ENCODE peak calls at places on chromosomes 13 and 19, in six cellular contexts. One of them, this sample, is unnamed.

GRCh38 chr13:92838786-92839185 is 387.8 kb upstream of the GPC6 start:
- DNase-seq in IMR-90: peak; percentile 94
- DNase-seq in mesenchymal stem cell: peak; percentile 85
- DNase-seq in H1: no peak
- DNase-seq in mesendoderm: no peak
- DNase-seq in neuronal stem cell: no peak
- DNase-seq in this sample: no peak

GRCh38 chr19:1837625-1838105 is 10.6 kb downstream of the REXO1 start:
- DNase-seq in IMR-90: no peak
- DNase-seq in mesenchymal stem cell: no peak
- DNase-seq in H1: no peak
- DNase-seq in mesendoderm: peak; percentile 58
- DNase-seq in neuronal stem cell: no peak
- DNase-seq in this sample: peak; percentile 83

GRCh38 chr19:54478677-54479266 is 5.7 kb upstream of the CDC42EP5 start:
- DNase-seq in IMR-90: peak; percentile 49
- DNase-seq in mesenchymal stem cell: peak; percentile 73
- DNase-seq in H1: no peak
- DNase-seq in mesendoderm: peak; percentile 85
- DNase-seq in neuronal stem cell: peak; percentile 83
- DNase-seq in this sample: no peak

GRCh38 chr13:30071890-30072817 is 221.7 kb upstream of the UBL3 start:
- DNase-seq in IMR-90: no peak
- DNase-seq in mesenchymal stem cell: no peak
- DNase-seq in H1: no peak
- DNase-seq in mesendoderm: peak; percentile 37
- DNase-seq in neuronal stem cell: no peak
- DNase-seq in this sample: peak; percentile 95

GRCh38 chr13:112895521-112896465 is 73.2 kb upstream of the MCF2L start:
- DNase-seq in IMR-90: no peak
- DNase-seq in mesenchymal stem cell: no peak
- DNase-seq in H1: no peak
- DNase-seq in mesendoderm: no peak
- DNase-seq in neuronal stem cell: no peak
- DNase-seq in this sample: no peak

GRCh38 chr13:113002206-113002821 is 33.3 kb downstream of the MCF2L start:
- DNase-seq in IMR-90: no peak
- DNase-seq in mesenchymal stem cell: no peak
- DNase-seq in H1: peak; percentile 21
- DNase-seq in mesendoderm: peak; percentile 71
- DNase-seq in neuronal stem cell: peak; percentile 54
- DNase-seq in this sample: no peak

GRCh38 chr13:20035130-20035529 is 76.6 kb downstream of the ZMYM2 start:
- DNase-seq in IMR-90: no peak
- DNase-seq in mesenchymal stem cell: no peak
- DNase-seq in H1: no peak
- DNase-seq in mesendoderm: no peak
- DNase-seq in neuronal stem cell: no peak
- DNase-seq in this sample: no peak

GRCh38 chr19:15161028-15161984 is 39.5 kb downstream of the NOTCH3 start:
- DNase-seq in IMR-90: peak; percentile 18
- DNase-seq in mesenchymal stem cell: peak; percentile 23
- DNase-seq in H1: no peak
- DNase-seq in mesendoderm: peak; percentile 29
- DNase-seq in neuronal stem cell: no peak
- DNase-seq in this sample: peak; percentile 71

GRCh38 chr19:11221082-11221598 is 18.3 kb upstream of the ANGPTL8 start:
- DNase-seq in IMR-90: no peak
- DNase-seq in mesenchymal stem cell: no peak
- DNase-seq in H1: no peak
- DNase-seq in mesendoderm: no peak
- DNase-seq in neuronal stem cell: no peak
- DNase-seq in this sample: no peak

GRCh38 chr13:29577135-29578051 is 18.1 kb downstream of the SLC7A1 start:
- DNase-seq in IMR-90: peak; percentile 38
- DNase-seq in mesenchymal stem cell: no peak
- DNase-seq in H1: no peak
- DNase-seq in mesendoderm: no peak
- DNase-seq in neuronal stem cell: no peak
- DNase-seq in this sample: no peak

GRCh38 chr13:76848596-76848995 is 37.6 kb downstream of the KCTD12 start:
- DNase-seq in IMR-90: peak; percentile 10
- DNase-seq in mesenchymal stem cell: peak; percentile 14
- DNase-seq in H1: no peak
- DNase-seq in mesendoderm: no peak
- DNase-seq in neuronal stem cell: no peak
- DNase-seq in this sample: peak; percentile 45

GRCh38 chr19:2333027-2333806 is 4.7 kb downstream of the SPPL2B start:
- DNase-seq in IMR-90: no peak
- DNase-seq in mesenchymal stem cell: no peak
- DNase-seq in H1: no peak
- DNase-seq in mesendoderm: no peak
- DNase-seq in neuronal stem cell: no peak
- DNase-seq in this sample: peak; percentile 55

GRCh38 chr19:42488783-42489521 is 39.3 kb downstream of the CEACAM1 start:
- DNase-seq in IMR-90: no peak
- DNase-seq in mesenchymal stem cell: no peak
- DNase-seq in H1: no peak
- DNase-seq in mesendoderm: no peak
- DNase-seq in neuronal stem cell: no peak
- DNase-seq in this sample: peak; percentile 84

GRCh38 chr13:71320452-71320851 is 546.6 kb downstream of the DACH1 start:
- DNase-seq in IMR-90: peak; percentile 41
- DNase-seq in mesenchymal stem cell: peak; percentile 14
- DNase-seq in H1: no peak
- DNase-seq in mesendoderm: peak; percentile 46
- DNase-seq in neuronal stem cell: no peak
- DNase-seq in this sample: peak; percentile 16

GRCh38 chr19:13083627-13084026 is 19.0 kb downstream of the LYL1 start:
- DNase-seq in IMR-90: no peak
- DNase-seq in mesenchymal stem cell: no peak
- DNase-seq in H1: no peak
- DNase-seq in mesendoderm: no peak
- DNase-seq in neuronal stem cell: no peak
- DNase-seq in this sample: no peak

GRCh38 chr19:30344446-30345425 is 27.4 kb upstream of the ZNF536 start:
- DNase-seq in IMR-90: no peak
- DNase-seq in mesenchymal stem cell: no peak
- DNase-seq in H1: no peak
- DNase-seq in mesendoderm: no peak
- DNase-seq in neuronal stem cell: no peak
- DNase-seq in this sample: peak; percentile 42

GRCh38 chr13:110485604-110486003 is 75.9 kb downstream of the RAB20 start:
- DNase-seq in IMR-90: no peak
- DNase-seq in mesenchymal stem cell: peak; percentile 43
- DNase-seq in H1: peak; percentile 92
- DNase-seq in mesendoderm: peak; percentile 99
- DNase-seq in neuronal stem cell: peak; percentile 56
- DNase-seq in this sample: peak; percentile 59
- H4K8ac ChIP-seq in IMR-90: no peak overlapping the region
- H4K8ac ChIP-seq in mesenchymal stem cell: peak overlapping the region; percentile 55
- H4K8ac ChIP-seq in H1: peak overlapping the region; percentile 87
- H4K8ac ChIP-seq in mesendoderm: no peak overlapping the region
- H4K8ac ChIP-seq in neuronal stem cell: no peak overlapping the region
- H4K8ac ChIP-seq in this sample: peak overlapping the region; percentile 63

GRCh38 chr19:45186509-45187334 is 8.1 kb downstream of the BLOC1S3 start:
- DNase-seq in IMR-90: peak; percentile 62
- DNase-seq in mesenchymal stem cell: no peak
- DNase-seq in H1: no peak
- DNase-seq in mesendoderm: no peak
- DNase-seq in neuronal stem cell: no peak
- DNase-seq in this sample: no peak
- H4K8ac ChIP-seq in IMR-90: no peak overlapping the region
- H4K8ac ChIP-seq in mesenchymal stem cell: no peak overlapping the region
- H4K8ac ChIP-seq in H1: peak overlapping the region; percentile 38
- H4K8ac ChIP-seq in mesendoderm: no peak overlapping the region
- H4K8ac ChIP-seq in neuronal stem cell: no peak overlapping the region
- H4K8ac ChIP-seq in this sample: no peak overlapping the region

GRCh38 chr19:38004100-38004504 is 97.1 kb downstream of the SIPA1L3 start:
- DNase-seq in IMR-90: no peak
- DNase-seq in mesenchymal stem cell: no peak
- DNase-seq in H1: no peak
- DNase-seq in mesendoderm: no peak
- DNase-seq in neuronal stem cell: no peak
- DNase-seq in this sample: no peak
- H4K8ac ChIP-seq in IMR-90: peak overlapping the region; percentile 98
- H4K8ac ChIP-seq in mesenchymal stem cell: no peak overlapping the region
- H4K8ac ChIP-seq in H1: no peak overlapping the region
- H4K8ac ChIP-seq in mesendoderm: no peak overlapping the region
- H4K8ac ChIP-seq in neuronal stem cell: no peak overlapping the region
- H4K8ac ChIP-seq in this sample: peak overlapping the region; percentile 82

GRCh38 chr13:74215420-74215819 is 81.2 kb upstream of the KLF12 start:
- DNase-seq in IMR-90: no peak
- DNase-seq in mesenchymal stem cell: no peak
- DNase-seq in H1: no peak
- DNase-seq in mesendoderm: no peak
- DNase-seq in neuronal stem cell: no peak
- DNase-seq in this sample: no peak

GRCh38 chr13:74214321-74214720 is 80.1 kb upstream of the KLF12 start:
- DNase-seq in IMR-90: no peak
- DNase-seq in mesenchymal stem cell: no peak
- DNase-seq in H1: no peak
- DNase-seq in mesendoderm: no peak
- DNase-seq in neuronal stem cell: no peak
- DNase-seq in this sample: no peak

GRCh38 chr13:74206855-74207254 is 72.7 kb upstream of the KLF12 start:
- DNase-seq in IMR-90: no peak
- DNase-seq in mesenchymal stem cell: no peak
- DNase-seq in H1: no peak
- DNase-seq in mesendoderm: no peak
- DNase-seq in neuronal stem cell: no peak
- DNase-seq in this sample: no peak

GRCh38 chr13:74206061-74206561 is 71.9 kb upstream of the KLF12 start:
- DNase-seq in IMR-90: peak; percentile 92
- DNase-seq in mesenchymal stem cell: peak; percentile 64
- DNase-seq in H1: no peak
- DNase-seq in mesendoderm: peak; percentile 40
- DNase-seq in neuronal stem cell: no peak
- DNase-seq in this sample: peak; percentile 31

GRCh38 chr13:74210693-74211393 is 76.6 kb upstream of the KLF12 start:
- DNase-seq in IMR-90: peak; percentile 98
- DNase-seq in mesenchymal stem cell: peak; percentile 93
- DNase-seq in H1: no peak
- DNase-seq in mesendoderm: no peak
- DNase-seq in neuronal stem cell: no peak
- DNase-seq in this sample: peak; percentile 67
- H4K8ac ChIP-seq in IMR-90: peak overlapping the region; percentile 99
- H4K8ac ChIP-seq in mesenchymal stem cell: peak overlapping the region; percentile 52
- H4K8ac ChIP-seq in H1: no peak overlapping the region
- H4K8ac ChIP-seq in mesendoderm: no peak overlapping the region
- H4K8ac ChIP-seq in neuronal stem cell: no peak overlapping the region
- H4K8ac ChIP-seq in this sample: no peak overlapping the region

DNA sequence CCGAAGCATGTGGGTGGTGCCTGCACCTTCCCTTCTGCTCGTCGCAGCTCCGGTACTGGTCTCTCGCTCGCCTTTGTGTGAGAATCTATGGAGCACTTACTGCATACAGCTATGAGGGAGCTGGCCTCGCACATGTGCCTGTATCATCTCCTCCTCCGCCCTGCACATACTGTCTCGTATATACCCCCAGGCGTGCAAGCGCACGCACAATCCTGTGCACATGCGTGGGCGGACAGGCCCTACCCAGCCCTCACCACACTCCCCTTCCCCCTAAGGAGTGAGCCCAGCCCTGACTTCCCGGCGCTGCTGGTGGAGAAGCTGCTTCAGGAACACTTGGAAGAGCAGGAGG is 8.7 kb downstream of the PIK3R2 start:
- DNase-seq in IMR-90: no peak
- DNase-seq in mesenchymal stem cell: no peak
- DNase-seq in H1: no peak
- DNase-seq in mesendoderm: no peak
- DNase-seq in neuronal stem cell: no peak
- DNase-seq in this sample: no peak
- H4K8ac ChIP-seq in IMR-90: peak overlapping the region; percentile 83
- H4K8ac ChIP-seq in mesenchymal stem cell: peak overlapping the region; percentile 8
- H4K8ac ChIP-seq in H1: peak overlapping the region; percentile 30
- H4K8ac ChIP-seq in mesendoderm: no peak overlapping the region
- H4K8ac ChIP-seq in neuronal stem cell: no peak overlapping the region
- H4K8ac ChIP-seq in this sample: peak overlapping the region; percentile 20

GRCh38 chr19:33613601-33614000 is 8.2 kb upstream of the CHST8 start:
- DNase-seq in IMR-90: no peak
- DNase-seq in mesenchymal stem cell: no peak
- DNase-seq in H1: no peak
- DNase-seq in mesendoderm: no peak
- DNase-seq in neuronal stem cell: no peak
- DNase-seq in this sample: no peak
- H4K8ac ChIP-seq in IMR-90: no peak overlapping the region
- H4K8ac ChIP-seq in mesenchymal stem cell: no peak overlapping the region
- H4K8ac ChIP-seq in H1: no peak overlapping the region
- H4K8ac ChIP-seq in mesendoderm: no peak overlapping the region
- H4K8ac ChIP-seq in neuronal stem cell: no peak overlapping the region
- H4K8ac ChIP-seq in this sample: no peak overlapping the region

DNA sequence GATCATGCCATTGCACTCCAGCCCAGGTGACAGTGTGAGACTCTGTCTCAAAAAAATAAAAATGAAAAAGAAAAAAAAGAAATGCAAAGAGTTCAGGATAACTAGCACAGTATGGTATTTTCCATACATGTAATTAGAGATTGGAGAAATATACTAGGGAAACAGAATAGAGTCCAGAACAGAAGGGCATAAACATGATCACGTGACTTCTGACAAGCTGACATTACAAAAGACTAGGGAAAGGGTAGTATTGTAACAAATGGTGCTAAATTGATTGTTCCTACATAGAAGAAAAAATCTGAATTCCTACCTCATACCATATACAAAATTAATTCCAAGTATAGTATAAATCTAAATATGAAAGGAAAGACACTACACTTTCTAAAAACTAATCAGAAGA is 1.3 kb upstream of the NLRP5 start:
- DNase-seq in IMR-90: no peak
- DNase-seq in mesenchymal stem cell: no peak
- DNase-seq in H1: no peak
- DNase-seq in mesendoderm: no peak
- DNase-seq in neuronal stem cell: no peak
- DNase-seq in this sample: no peak
- H4K8ac ChIP-seq in IMR-90: no peak overlapping the region
- H4K8ac ChIP-seq in mesenchymal stem cell: no peak overlapping the region
- H4K8ac ChIP-seq in H1: no peak overlapping the region
- H4K8ac ChIP-seq in mesendoderm: no peak overlapping the region
- H4K8ac ChIP-seq in neuronal stem cell: no peak overlapping the region
- H4K8ac ChIP-seq in this sample: no peak overlapping the region

GRCh38 chr19:38111898-38112297 is 112.1 kb downstream of the DPF1 start:
- DNase-seq in IMR-90: no peak
- DNase-seq in mesenchymal stem cell: no peak
- DNase-seq in H1: no peak
- DNase-seq in mesendoderm: no peak
- DNase-seq in neuronal stem cell: no peak
- DNase-seq in this sample: no peak
- H4K8ac ChIP-seq in IMR-90: no peak overlapping the region
- H4K8ac ChIP-seq in mesenchymal stem cell: no peak overlapping the region
- H4K8ac ChIP-seq in H1: no peak overlapping the region
- H4K8ac ChIP-seq in mesendoderm: no peak overlapping the region
- H4K8ac ChIP-seq in neuronal stem cell: peak overlapping the region; percentile 88
- H4K8ac ChIP-seq in this sample: no peak overlapping the region

This sample was measured in trophoblast cell.